ENCODE peak calls at places on chromosomes 6 and 20, in nine cellular contexts. P, Y, G, I, A, F, N, E and V are unnamed samples.

GRCh38 chr6:36025932-36026327 is 1.5 kb upstream of the SLC26A8 start:
- DNase-seq in E (no peak), Y (no peak), P (no peak), G (no peak), I (no peak), F (no peak), A (no peak), N (no peak), V (no peak)

GRCh38 chr6:136086686-136087085 is 163.4 kb downstream of the MTFR2 start:
- DNase-seq in G (no peak), E (no peak), P (no peak), N (no peak), I (no peak), Y (no peak), F (no peak), A (no peak), V (no peak)

GRCh38 chr6:13351271-13351670 is 22.9 kb upstream of the TBC1D7 start:
- DNase-seq in N (peak), F (no peak), G (no peak), A (no peak), E (no peak), Y (no peak), I (no peak), P (no peak), V (no peak)

GRCh38 chr6:159100011-159100788 is 55.4 kb upstream of the TAGAP start:
- DNase-seq in N (no peak), E (no peak), G (no peak), Y (no peak), P (no peak), A (no peak), I (no peak), F (no peak), V (no peak)

GRCh38 chr20:9838035-9838377 is 870 bp downstream of the PAK5 start:
- DNase-seq in Y (no peak), E (no peak), F (no peak), P (no peak), N (no peak), G (no peak), A (no peak), I (no peak), V (no peak)

GRCh38 chr20:61753196-61753942 is 312.3 kb downstream of the TAF4 start:
- DNase-seq in I (no peak), E (no peak), A (no peak), F (peak), N (no peak), G (no peak), P (no peak), Y (no peak), V (peak)

GRCh38 chr6:33978593-33979150 is 167.2 kb downstream of the GRM4 start:
- DNase-seq in F (no peak), G (no peak), A (no peak), I (no peak), E (no peak), P (no peak), Y (no peak), N (no peak), V (no peak)

GRCh38 chr6:119129148-119129967 is 50.9 kb upstream of the FAM184A start:
- DNase-seq in G (no peak), A (no peak), Y (no peak), P (no peak), I (peak), F (peak), E (no peak), N (peak), V (peak)

GRCh38 chr20:52945862-52946522 is 26.2 kb upstream of the TSHZ2 start:
- DNase-seq in P (no peak), I (no peak), A (no peak), E (no peak), N (no peak), Y (no peak), F (peak), G (no peak), V (no peak)

GRCh38 chr6:147559016-147559415 is 50.5 kb downstream of the SAMD5 start:
- DNase-seq in A (no peak), N (no peak), I (peak), E (no peak), P (no peak), Y (no peak), G (peak), F (no peak), V (no peak)

GRCh38 chr20:34220581-34220980 is 20.6 kb upstream of the ASIP start:
- DNase-seq in N (no peak), G (no peak), A (no peak), E (no peak), I (no peak), F (peak), Y (no peak), P (no peak), V (peak)

GRCh38 chr6:107943626-107944439 is 14.2 kb downstream of the SEC63 start:
- DNase-seq in E (no peak), N (no peak), F (no peak), G (no peak), A (no peak), I (no peak), P (no peak), Y (no peak), V (no peak)

GRCh38 chr6:23532227-23532626 is 593.8 kb upstream of the NRSN1 start:
- DNase-seq in I (no peak), E (no peak), P (no peak), A (no peak), G (no peak), F (peak), Y (no peak), N (no peak), V (no peak)

GRCh38 chr6:70380771-70381435 is 32.4 kb upstream of the FAM135A start:
- DNase-seq in A (no peak), Y (no peak), G (no peak), N (no peak), F (no peak), P (no peak), I (no peak), E (no peak), V (no peak)

GRCh38 chr20:63456429-63457284 is 15.8 kb downstream of the KCNQ2 start:
- DNase-seq in P (no peak), A (no peak), G (no peak), E (no peak), F (no peak), Y (no peak), I (no peak), N (no peak), V (no peak)

GRCh38 chr6:150761771-150762170 is 103.7 kb upstream of the MTHFD1L start:
- DNase-seq in N (no peak), G (no peak), Y (no peak), A (no peak), F (no peak), E (no peak), P (no peak), I (no peak), V (no peak)